ENCODE peak calls at places on chromosomes 16 and 17, in six cellular contexts. D is tibial nerve, G is tibial artery, H is GM23248, Y is esophagus squamous epithelium, I is A549. Z is an unnamed sample.

GRCh38 chr17:77677210-77677609 is 281.3 kb upstream of the TNRC6C start:
- DNase-seq in D (no peak), G (no peak), H (no peak), Y (no peak), I (no peak), Z (no peak)

GRCh38 chr16:78483124-78483992 is 383.9 kb downstream of the WWOX start:
- DNase-seq in D (no peak), G (no peak), H (no peak), Y (no peak), I (no peak), Z (no peak)

GRCh38 chr17:38667099-38667786 is 7.5 kb downstream of the EPOP start:
- DNase-seq in D (no peak), G (peak), H (peak), Y (no peak), I (peak), Z (peak)

GRCh38 chr16:86498661-86499493 is 11.4 kb upstream of the FOXF1 start:
- DNase-seq in D (no peak), G (no peak), H (no peak), Y (no peak), I (no peak), Z (peak)

GRCh38 chr16:66065869-66066403 is 300.6 kb upstream of the CDH5 start:
- DNase-seq in D (no peak), G (no peak), H (no peak), Y (no peak), I (no peak), Z (no peak)

GRCh38 chr16:72957303-72958277 is 90.3 kb downstream of the ZFHX3 start:
- DNase-seq in D (no peak), G (peak), H (no peak), Y (no peak), I (no peak), Z (no peak)

GRCh38 chr17:22435231-22435974 is 743.1 kb downstream of the KCNJ18 start:
- DNase-seq in D (no peak), G (no peak), H (no peak), Y (no peak), I (no peak), Z (no peak)

GRCh38 chr16:23996258-23996955 is 160.6 kb downstream of the PRKCB start:
- DNase-seq in D (no peak), G (no peak), H (no peak), Y (no peak), I (no peak), Z (no peak)

GRCh38 chr16:23182675-23183485 is at the start of gene SCNN1G:
- DNase-seq in D (no peak), G (no peak), H (peak), Y (no peak), I (no peak), Z (no peak)

GRCh38 chr16:81518439-81518757 is 73.8 kb downstream of the CMIP start:
- DNase-seq in D (no peak), G (no peak), H (no peak), Y (no peak), I (no peak), Z (no peak)
- H3K27ac ChIP-seq in D (no peak), G (no peak), H (no peak), Y (no peak), I (peak), Z (no peak)

DNA sequence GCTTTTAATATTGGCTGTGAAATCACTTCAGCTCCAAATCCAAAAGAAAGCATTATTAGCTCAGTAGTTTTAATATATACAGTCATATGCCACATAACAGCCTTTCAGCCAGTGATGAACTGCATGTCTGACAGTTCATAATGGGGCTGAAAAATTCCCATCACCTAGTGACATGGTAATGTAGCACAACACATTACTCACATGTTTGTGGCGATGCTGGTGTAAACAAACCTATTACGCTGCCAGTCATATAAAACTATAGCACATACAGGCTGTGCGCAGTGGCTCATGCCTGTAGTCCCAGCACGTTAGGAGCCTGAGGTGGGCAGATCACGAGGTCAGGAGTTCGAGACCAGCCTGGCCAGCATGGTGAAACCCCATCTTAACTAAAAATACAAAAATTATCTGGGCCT is 92.2 kb downstream of the TUBD1 start:
- DNase-seq in D (no peak), G (no peak), H (no peak), Y (no peak), I (peak), Z (no peak)
- H3K27ac ChIP-seq in D (no peak), G (no peak), H (no peak), Y (no peak), I (peak), Z (no peak)

DNA sequence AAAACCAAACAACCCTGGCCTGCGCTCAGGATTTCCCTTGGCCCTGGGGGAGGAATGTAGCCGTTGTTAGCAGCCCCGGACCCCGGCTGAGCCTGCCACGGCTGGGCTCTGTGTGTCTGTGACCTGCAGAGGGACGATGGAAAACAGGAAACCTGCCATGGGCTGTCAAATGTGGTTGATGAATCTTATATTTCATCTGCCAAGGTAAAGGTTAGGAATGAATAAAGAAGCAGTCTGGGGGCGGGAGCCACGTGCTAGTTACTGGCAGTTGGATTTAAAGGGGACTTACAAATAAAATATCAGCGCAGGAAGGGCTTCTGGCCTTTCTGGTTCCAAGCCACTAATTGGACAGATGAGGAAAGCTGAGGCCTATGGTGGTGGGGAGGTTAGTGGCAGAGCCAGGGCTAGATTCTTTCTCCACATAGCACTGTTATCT is at the start of gene KRT23:
- DNase-seq in D (no peak), G (no peak), H (no peak), Y (no peak), I (no peak), Z (no peak)
- H3K27ac ChIP-seq in D (no peak), G (no peak), H (no peak), Y (no peak), I (no peak), Z (no peak)

GRCh38 chr16:56743840-56744239 is 13.9 kb downstream of the NUP93 start:
- DNase-seq in D (no peak), G (no peak), H (peak), Y (no peak), I (peak), Z (no peak)
- H3K27ac ChIP-seq in D (no peak), G (no peak), H (peak), Y (peak), I (peak), Z (no peak)

GRCh38 chr16:10598157-10598556 is 17.8 kb upstream of the EMP2 start:
- DNase-seq in D (no peak), G (peak), H (no peak), Y (no peak), I (no peak), Z (no peak)

GRCh38 chr16:10590342-10590741 is 9.9 kb upstream of the EMP2 start:
- DNase-seq in D (no peak), G (no peak), H (no peak), Y (no peak), I (no peak), Z (no peak)

GRCh38 chr16:10592611-10593010 is 12.2 kb upstream of the EMP2 start:
- DNase-seq in D (no peak), G (no peak), H (no peak), Y (no peak), I (no peak), Z (no peak)

GRCh38 chr16:10597184-10597583 is 16.8 kb upstream of the EMP2 start:
- DNase-seq in D (no peak), G (no peak), H (no peak), Y (no peak), I (no peak), Z (no peak)

DNA sequence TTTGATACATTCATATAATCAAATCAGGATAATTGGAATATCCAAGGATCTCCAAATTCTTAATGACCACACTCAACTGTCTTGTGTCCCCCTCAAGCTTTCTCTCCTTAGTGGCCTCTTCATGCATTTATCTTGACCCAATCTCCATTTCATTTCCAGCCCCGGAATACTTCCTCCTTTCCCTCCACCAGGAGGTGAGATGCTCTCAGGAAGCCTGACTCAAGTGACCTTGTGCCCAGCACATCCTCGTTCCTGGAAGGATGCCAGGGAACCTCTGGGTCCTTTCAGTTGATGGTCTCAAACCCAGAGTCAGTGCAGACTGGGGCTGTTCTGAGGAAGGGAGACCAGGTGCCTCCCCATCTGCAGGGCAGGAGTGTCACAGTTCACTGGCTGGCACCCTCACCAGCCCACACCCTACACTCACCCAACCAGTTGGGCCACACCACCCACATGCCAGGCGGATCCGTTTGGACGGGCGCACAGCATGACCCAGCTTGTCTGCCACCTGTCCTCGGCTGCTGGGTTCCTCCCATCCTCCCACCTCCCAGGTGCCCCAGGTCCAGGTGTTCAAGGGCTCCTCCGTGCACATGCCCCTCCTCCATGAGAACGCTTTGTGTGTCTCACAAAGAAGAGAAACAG is 14.0 kb upstream of the EMP2 start:
- DNase-seq in D (no peak), G (no peak), H (no peak), Y (no peak), I (no peak), Z (no peak)
- H3K27ac ChIP-seq in D (no peak), G (no peak), H (no peak), Y (peak), I (no peak), Z (no peak)

DNA sequence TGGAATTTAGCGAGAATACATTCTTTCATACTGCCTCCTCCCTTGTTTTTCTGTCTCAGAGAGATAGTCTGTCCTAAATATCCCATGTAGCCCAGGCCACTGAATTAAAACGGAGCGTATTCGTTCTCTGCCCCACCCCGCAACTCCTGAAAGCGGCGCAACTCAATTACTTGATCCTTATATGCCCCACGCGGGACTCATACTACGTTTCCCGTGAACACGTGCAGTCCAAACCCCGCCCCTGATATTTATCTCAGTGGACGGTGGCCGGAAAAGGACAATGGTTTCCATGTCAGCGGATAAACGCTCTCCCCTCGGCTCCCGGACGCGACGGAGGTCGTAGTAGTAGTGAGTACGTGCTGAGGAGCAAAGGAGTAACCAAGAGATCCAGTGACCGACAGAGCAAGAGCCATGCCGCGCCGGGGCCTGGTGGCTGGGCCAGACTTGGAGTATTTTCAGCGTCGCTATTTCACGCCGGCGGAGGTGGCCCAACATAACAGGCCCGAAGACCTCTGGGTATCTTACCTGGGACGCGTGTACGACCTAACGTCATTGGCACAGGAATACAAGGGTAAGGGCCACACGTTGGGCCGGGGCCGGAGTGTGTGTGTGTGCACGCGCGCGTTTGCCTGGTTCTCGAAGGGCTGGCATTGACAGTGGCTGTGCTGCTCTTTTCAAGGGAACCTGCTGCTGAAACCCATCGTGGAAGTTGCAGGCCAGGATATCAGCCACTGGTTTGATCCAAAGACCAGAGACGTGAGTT is at the start of gene CYB5D1:
- DNase-seq in D (peak), G (peak), H (peak), Y (peak), I (peak), Z (peak)
- H3K27ac ChIP-seq in D (peak), G (peak), H (peak), Y (peak), I (peak), Z (peak)

DNA sequence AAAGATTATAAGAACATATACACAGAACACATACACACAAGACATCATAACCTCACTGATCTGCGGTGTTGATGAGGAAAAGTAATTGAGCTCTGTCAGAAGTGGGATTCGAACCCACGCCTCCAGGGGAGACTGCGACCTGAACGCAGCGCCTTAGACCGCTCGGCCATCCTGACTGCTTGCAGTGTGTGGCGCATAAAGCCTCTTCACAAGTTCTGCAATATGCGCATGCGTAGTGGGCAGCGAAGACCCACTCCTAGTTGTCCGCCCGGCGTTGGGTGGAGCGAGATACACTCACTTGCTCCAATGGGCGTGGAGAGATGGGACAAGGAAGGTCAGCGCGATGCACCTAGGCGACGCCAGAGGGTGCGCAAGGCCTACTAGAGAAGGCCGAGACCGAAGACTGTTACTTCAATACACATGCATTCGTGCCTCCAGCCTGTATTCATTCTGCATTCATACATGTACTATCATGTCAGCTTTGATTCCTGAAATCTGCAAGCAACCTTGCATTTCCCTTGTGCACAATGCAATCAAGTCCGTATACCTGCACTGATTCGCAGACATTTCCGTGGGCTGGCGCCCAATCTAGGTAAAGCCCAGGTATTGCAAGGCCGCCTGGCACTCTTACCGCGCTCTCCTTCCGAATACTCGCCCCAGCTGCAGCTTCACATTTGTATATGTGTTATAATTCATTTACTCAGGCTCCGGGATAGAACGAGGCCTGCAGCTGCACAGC is 16.1 kb upstream of the PLLP start:
- DNase-seq in D (peak), G (peak), H (peak), Y (peak), I (peak), Z (peak)
- H3K27ac ChIP-seq in D (peak), G (peak), H (peak), Y (peak), I (peak), Z (no peak)